ENCODE peak calls at places on chromosomes 12 and 14, in nine cellular contexts. V, W, Z, A, K, F, L, H and X are unnamed samples.

GRCh38 chr12:95218852-95219171 is 1.2 kb downstream of the VEZT start:
- DNase-seq in K (no peak), H (no peak), Z (peak; percentile 23), W (peak; percentile 26), A (peak; percentile 16), L (peak; percentile 37), F (peak; percentile 38), V (peak; percentile 35), X (no peak)

GRCh38 chr12:29962276-29963035 is 178.7 kb upstream of the TMTC1 start:
- DNase-seq in A (no peak), Z (no peak), K (no peak), F (no peak), W (no peak), H (no peak), V (no peak), L (no peak), X (no peak)

GRCh38 chr12:115983226-115983798 is 294.2 kb downstream of the MED13L start:
- DNase-seq in F (no peak), K (no peak), A (peak; percentile 26), V (no peak), H (peak; percentile 76), Z (no peak), L (no peak), W (no peak), X (no peak)

GRCh38 chr14:97838986-97839385 is 1041.8 kb downstream of the VRK1 start:
- DNase-seq in Z (no peak), K (no peak), W (no peak), V (no peak), H (no peak), L (no peak), F (no peak), A (no peak), X (no peak)

GRCh38 chr12:13000616-13000934 is 510 bp upstream of the HEBP1 start:
- DNase-seq in L (peak; percentile 74), Z (no peak), W (no peak), K (no peak), A (no peak), V (peak; percentile 63), H (no peak), F (peak; percentile 87), X (no peak)

GRCh38 chr12:24044973-24045703 is 95.7 kb upstream of the SOX5 start:
- DNase-seq in V (no peak), A (peak; percentile 48), F (no peak), Z (no peak), H (no peak), L (no peak), K (no peak), W (no peak), X (no peak)

GRCh38 chr12:115337693-115338543 is 653.9 kb upstream of the TBX3 start:
- DNase-seq in L (no peak), A (peak; percentile 98), W (peak; percentile 68), V (no peak), Z (no peak), H (peak; percentile 55), K (peak; percentile 78), F (no peak), X (peak; percentile 57)

GRCh38 chr12:51721281-51721940 is 127.1 kb downstream of the FIGNL2 start:
- DNase-seq in H (peak; percentile 81), W (peak; percentile 81), A (peak; percentile 29), L (no peak), V (peak; percentile 21), F (no peak), K (no peak), Z (peak; percentile 22), X (peak; percentile 69)